ENCODE peak calls at places on chromosomes 12 and 14, in four cellular contexts. One of them, this sample, is unnamed.

GRCh38 chr12:54660320-54660962 is 12.3 kb upstream of the DCD start:
- DNase-seq in endothelial cell of umbilical vein: no peak
- DNase-seq in A549: no peak
- DNase-seq in aorta: no peak
- DNase-seq in this sample: no peak

GRCh38 chr14:106200539-106201310 is 674.3 kb downstream of the TMEM121 start:
- DNase-seq in A549: no peak
- DNase-seq in endothelial cell of umbilical vein: no peak
- DNase-seq in aorta: no peak
- DNase-seq in this sample: no peak

GRCh38 chr14:22650960-22651521 is 6.9 kb upstream of the OR6J1 start:
- DNase-seq in endothelial cell of umbilical vein: no peak
- DNase-seq in A549: no peak
- DNase-seq in aorta: no peak
- DNase-seq in this sample: no peak

GRCh38 chr14:78606111-78606510 is 435.9 kb downstream of the NRXN3 start:
- DNase-seq in endothelial cell of umbilical vein: peak; percentile 84
- DNase-seq in A549: no peak
- DNase-seq in aorta: no peak
- DNase-seq in this sample: no peak

GRCh38 chr12:14545144-14546124 is 22.2 kb downstream of the PLBD1 start:
- DNase-seq in aorta: no peak
- DNase-seq in endothelial cell of umbilical vein: no peak
- DNase-seq in A549: no peak
- DNase-seq in this sample: no peak

GRCh38 chr14:96362965-96363750 is at the start of the genes ATG2B and GSKIP:
- DNase-seq in A549: peak; percentile 75
- DNase-seq in endothelial cell of umbilical vein: peak; percentile 90
- DNase-seq in aorta: peak; percentile 98
- DNase-seq in this sample: peak; percentile 97

GRCh38 chr12:11872055-11872454 is 198.7 kb upstream of the BCL2L14 start:
- DNase-seq in aorta: no peak
- DNase-seq in endothelial cell of umbilical vein: no peak
- DNase-seq in A549: no peak
- DNase-seq in this sample: no peak

GRCh38 chr14:86794689-86795088 is 1198.3 kb downstream of the GALC start:
- DNase-seq in A549: no peak
- DNase-seq in endothelial cell of umbilical vein: no peak
- DNase-seq in aorta: no peak
- DNase-seq in this sample: no peak

GRCh38 chr12:32917094-32917611 is 20.6 kb upstream of the PKP2 start:
- DNase-seq in aorta: no peak
- DNase-seq in endothelial cell of umbilical vein: no peak
- DNase-seq in A549: no peak
- DNase-seq in this sample: no peak

GRCh38 chr14:68363401-68363800 is 429.5 kb downstream of the ZFP36L1 start:
- DNase-seq in A549: no peak
- DNase-seq in aorta: no peak
- DNase-seq in endothelial cell of umbilical vein: no peak
- DNase-seq in this sample: no peak

GRCh38 chr14:24734917-24735500 is 101.0 kb upstream of the GZMB start:
- DNase-seq in endothelial cell of umbilical vein: peak; percentile 54
- DNase-seq in aorta: no peak
- DNase-seq in A549: peak; percentile 7
- DNase-seq in this sample: peak; percentile 19

GRCh38 chr14:23348297-23348655 is 4.4 kb downstream of the SLC22A17 start:
- DNase-seq in A549: no peak
- DNase-seq in endothelial cell of umbilical vein: no peak
- DNase-seq in aorta: no peak
- DNase-seq in this sample: no peak

GRCh38 chr14:64973826-64974225 is 1.7 kb upstream of the RAB15 start:
- DNase-seq in endothelial cell of umbilical vein: no peak
- DNase-seq in aorta: no peak
- DNase-seq in A549: no peak
- DNase-seq in this sample: no peak

GRCh38 chr12:57190037-57190436 is 26.6 kb upstream of the NXPH4 start:
- DNase-seq in A549: no peak
- DNase-seq in aorta: no peak
- DNase-seq in endothelial cell of umbilical vein: peak; percentile 29
- DNase-seq in this sample: peak; percentile 79

GRCh38 chr14:19878029-19878642 is 3.2 kb downstream of the OR4K2 start:
- DNase-seq in A549: no peak
- DNase-seq in endothelial cell of umbilical vein: no peak
- DNase-seq in aorta: no peak
- DNase-seq in this sample: no peak

GRCh38 chr12:42691991-42692557 is 102.5 kb upstream of the PRICKLE1 start:
- DNase-seq in aorta: no peak
- DNase-seq in endothelial cell of umbilical vein: no peak
- DNase-seq in A549: peak; percentile 53
- DNase-seq in this sample: peak; percentile 48

GRCh38 chr14:76710093-76711010 is 50.9 kb upstream of the VASH1 start:
- DNase-seq in endothelial cell of umbilical vein: peak; percentile 63
- DNase-seq in A549: peak; percentile 44
- DNase-seq in aorta: no peak
- DNase-seq in this sample: no peak

GRCh38 chr12:3263282-3263681 is 186.1 kb downstream of the TSPAN9 start:
- DNase-seq in aorta: no peak
- DNase-seq in endothelial cell of umbilical vein: no peak
- DNase-seq in A549: no peak
- DNase-seq in this sample: no peak

GRCh38 chr12:124490584-124491305 is 76.7 kb downstream of the NCOR2 start:
- DNase-seq in A549: no peak
- DNase-seq in aorta: no peak
- DNase-seq in endothelial cell of umbilical vein: no peak
- DNase-seq in this sample: peak; percentile 93

GRCh38 chr12:104279164-104279563 is 24.4 kb upstream of the EID3 start:
- DNase-seq in endothelial cell of umbilical vein: no peak
- DNase-seq in aorta: no peak
- DNase-seq in A549: no peak
- DNase-seq in this sample: no peak

GRCh38 chr12:104275689-104276088 is 27.9 kb upstream of the EID3 start:
- DNase-seq in endothelial cell of umbilical vein: no peak
- DNase-seq in aorta: no peak
- DNase-seq in A549: no peak
- DNase-seq in this sample: no peak

GRCh38 chr12:104273503-104273902 is 30.0 kb upstream of the EID3 start:
- DNase-seq in A549: no peak
- DNase-seq in aorta: no peak
- DNase-seq in endothelial cell of umbilical vein: no peak
- DNase-seq in this sample: no peak

GRCh38 chr12:104274811-104275210 is 28.7 kb upstream of the EID3 start:
- DNase-seq in aorta: no peak
- DNase-seq in endothelial cell of umbilical vein: no peak
- DNase-seq in A549: no peak
- DNase-seq in this sample: no peak

GRCh38 chr12:104276192-104277131 is 27.1 kb upstream of the EID3 start:
- DNase-seq in endothelial cell of umbilical vein: no peak
- DNase-seq in aorta: no peak
- DNase-seq in A549: no peak
- DNase-seq in this sample: no peak
- H3K4me3 ChIP-seq in endothelial cell of umbilical vein: no peak overlapping the region
- H3K4me3 ChIP-seq in aorta: no peak overlapping the region
- H3K4me3 ChIP-seq in A549: peak overlapping the region; percentile 25
- H3K4me3 ChIP-seq in this sample: no peak overlapping the region

GRCh38 chr12:94082690-94083089 is 65.7 kb upstream of the PLXNC1 start:
- DNase-seq in A549: no peak
- DNase-seq in endothelial cell of umbilical vein: no peak
- DNase-seq in aorta: no peak
- DNase-seq in this sample: no peak
- H3K4me3 ChIP-seq in A549: no peak overlapping the region
- H3K4me3 ChIP-seq in endothelial cell of umbilical vein: no peak overlapping the region
- H3K4me3 ChIP-seq in aorta: no peak overlapping the region
- H3K4me3 ChIP-seq in this sample: no peak overlapping the region

GRCh38 chr14:101791919-101792572 is 30.5 kb downstream of the PPP2R5C start:
- DNase-seq in endothelial cell of umbilical vein: peak; percentile 63
- DNase-seq in A549: no peak
- DNase-seq in aorta: no peak
- DNase-seq in this sample: no peak
- H3K4me3 ChIP-seq in endothelial cell of umbilical vein: peak overlapping the region; percentile 32
- H3K4me3 ChIP-seq in A549: no peak overlapping the region
- H3K4me3 ChIP-seq in aorta: no peak overlapping the region
- H3K4me3 ChIP-seq in this sample: peak overlapping the region; percentile 62

GRCh38 chr12:91382081-91382543 is 199.5 kb upstream of the DCN start:
- DNase-seq in aorta: peak; percentile 92
- DNase-seq in endothelial cell of umbilical vein: peak; percentile 91
- DNase-seq in A549: peak; percentile 7
- DNase-seq in this sample: peak; percentile 94
- H3K4me3 ChIP-seq in aorta: peak overlapping the region; percentile 72
- H3K4me3 ChIP-seq in endothelial cell of umbilical vein: peak overlapping the region; percentile 17
- H3K4me3 ChIP-seq in A549: no peak overlapping the region
- H3K4me3 ChIP-seq in this sample: peak overlapping the region; percentile 53

DNA sequence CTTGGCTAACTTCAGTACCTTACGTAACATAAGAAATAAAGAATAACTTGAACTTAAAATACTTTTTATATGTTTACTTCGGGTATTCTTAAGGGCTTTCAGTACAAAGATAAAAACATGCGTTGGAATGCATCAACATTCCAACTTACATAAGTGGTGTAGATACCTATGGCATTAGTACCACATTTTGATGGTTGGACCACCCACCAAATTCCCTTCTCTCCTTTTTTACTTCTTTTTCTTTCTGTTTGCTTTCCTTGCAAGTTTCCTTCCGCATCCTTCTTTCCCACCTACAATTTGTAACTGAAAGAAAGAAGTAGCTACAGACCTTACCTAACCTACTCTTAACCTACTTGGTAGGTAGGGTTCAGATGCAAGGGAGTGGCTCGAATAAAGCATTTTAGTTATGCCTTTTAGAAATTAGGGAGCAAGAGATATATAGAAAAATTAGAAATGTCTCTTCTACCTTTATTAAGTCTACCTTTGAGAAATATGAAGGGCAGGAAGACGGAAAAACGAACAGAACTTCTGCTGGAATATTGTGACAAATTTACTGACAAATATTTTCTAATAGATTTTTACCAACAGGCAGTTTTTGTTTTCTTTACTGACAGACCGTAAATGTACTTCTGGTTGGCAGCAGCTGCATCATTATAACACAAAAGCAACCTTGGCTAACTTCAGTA is 2.1 kb upstream of the ARHGAP5 start:
- DNase-seq in endothelial cell of umbilical vein: no peak
- DNase-seq in A549: no peak
- DNase-seq in aorta: no peak
- DNase-seq in this sample: no peak
- H3K4me3 ChIP-seq in endothelial cell of umbilical vein: no peak overlapping the region
- H3K4me3 ChIP-seq in A549: peak overlapping the region; percentile 63
- H3K4me3 ChIP-seq in aorta: no peak overlapping the region
- H3K4me3 ChIP-seq in this sample: peak overlapping the region; percentile 95

This sample was measured in right cardiac atrium.